ENCODE peak calls at places on chromosomes 4 and X, in six cellular contexts. O is sigmoid colon; F is AG08395; T is stimulated activated CD8-positive, alpha-beta memory T cell treated with anti-CD3 and anti-CD28 coated beads, Interleukin-4, amount 100 ng/mL, for 48 hours; R is lower lobe of right lung; C is fibroblast of villous mesenchyme. Q is an unnamed sample.
A peak's percentile ranks its signal among the peaks of the same experiment; 100 is the strongest.

GRCh38 chr4:8135666-8136065 is 22.9 kb downstream of the ABLIM2 start:
- DNase-seq in R (no peak), O (no peak), C (no peak), F (no peak), T (no peak), Q (no peak)

GRCh38 chr4:121454251-121454979 is 73.6 kb upstream of the QRFPR start:
- DNase-seq in T (no peak), C (no peak), O (no peak), R (no peak), F (no peak), Q (no peak)

GRCh38 chrX:302975-303374 is 15.6 kb downstream of the GTPBP6 start:
- DNase-seq in C (no peak), T (no peak), F (no peak), O (no peak), R (peak; percentile 24), Q (no peak)

GRCh38 chrX:109384569-109385174 is 97.2 kb downstream of the GUCY2F start:
- DNase-seq in R (no peak), O (no peak), T (no peak), C (peak; percentile 22), F (peak; percentile 25), Q (no peak)

GRCh38 chrX:40087574-40088298 is 10.0 kb downstream of the BCOR start:
- DNase-seq in T (no peak), F (no peak), O (no peak), C (peak; percentile 45), R (no peak), Q (no peak)

GRCh38 chr4:7199771-7200441 is 7.6 kb downstream of the SORCS2 start:
- DNase-seq in F (no peak), R (peak; percentile 33), O (peak; percentile 64), T (no peak), C (no peak), Q (peak; percentile 81)

GRCh38 chr4:184288451-184289178 is 70.9 kb upstream of the ENPP6 start:
- DNase-seq in O (no peak), F (no peak), T (peak; percentile 67), C (no peak), R (no peak), Q (no peak)

GRCh38 chrX:41145920-41146608 is 60.8 kb downstream of the USP9X start:
- DNase-seq in R (no peak), C (peak; percentile 91), T (no peak), O (no peak), F (peak; percentile 72), Q (no peak)

GRCh38 chr4:4256799-4257198 is 8.8 kb upstream of the TMEM128 start:
- DNase-seq in O (no peak), T (no peak), C (no peak), R (no peak), F (no peak), Q (no peak)

GRCh38 chr4:101065346-101065745 is 282.0 kb downstream of the PPP3CA start:
- DNase-seq in O (no peak), T (no peak), C (no peak), R (no peak), F (no peak), Q (no peak)

GRCh38 chr4:20272411-20272872 is 20.7 kb downstream of the SLIT2 start:
- DNase-seq in T (no peak), C (peak; percentile 82), O (no peak), R (no peak), F (no peak), Q (no peak)

GRCh38 chr4:33060873-33061542 is 2340.8 kb downstream of the PCDH7 start:
- DNase-seq in R (no peak), C (peak; percentile 44), F (peak; percentile 31), O (no peak), T (no peak), Q (no peak)

GRCh38 chr4:48483006-48483776 is at the start of gene SLC10A4:
- DNase-seq in T (no peak), O (no peak), C (no peak), R (peak; percentile 47), F (no peak), Q (no peak)

GRCh38 chr4:41839945-41840854 is 91.7 kb upstream of the PHOX2B start:
- DNase-seq in T (no peak), F (no peak), R (no peak), C (no peak), O (no peak), Q (no peak)

GRCh38 chr4:78984593-78984992 is 45.4 kb upstream of the PAQR3 start:
- DNase-seq in T (no peak), F (no peak), O (no peak), C (no peak), R (no peak), Q (no peak)

GRCh38 chr4:25118096-25118495 is 42.2 kb downstream of the SEPSECS start:
- DNase-seq in O (no peak), C (no peak), R (no peak), F (no peak), T (no peak), Q (no peak)

GRCh38 chr4:107130157-107130556 is 94.0 kb upstream of the DKK2 start:
- DNase-seq in C (no peak), T (no peak), O (no peak), R (no peak), F (no peak), Q (no peak)

GRCh38 chr4:40066651-40067050 is 10.0 kb downstream of the N4BP2 start:
- DNase-seq in C (no peak), R (no peak), F (no peak), T (no peak), O (no peak), Q (no peak)

GRCh38 chr4:179625391-179625790 is 2183.2 kb upstream of the AGA start:
- DNase-seq in O (no peak), T (no peak), R (no peak), F (no peak), C (no peak), Q (no peak)

GRCh38 chr4:7854697-7855370 is 84.8 kb downstream of the AFAP1 start:
- DNase-seq in O (peak; percentile 26), C (no peak), R (no peak), T (peak; percentile 60), F (no peak), Q (no peak)

GRCh38 chrX:34875204-34875603 is 67.4 kb upstream of the FAM47B start:
- DNase-seq in C (peak; percentile 51), F (peak; percentile 29), O (no peak), T (no peak), R (no peak), Q (no peak)

GRCh38 chr4:88610771-88611170 is 18.5 kb downstream of the HERC3 start:
- DNase-seq in R (no peak), C (peak; percentile 50), F (peak; percentile 79), O (peak; percentile 85), T (no peak), Q (no peak)

GRCh38 chr4:166838975-166839614 is 395.2 kb downstream of the SPOCK3 start:
- DNase-seq in R (no peak), C (no peak), T (no peak), F (no peak), O (no peak), Q (no peak)